ENCODE peak calls at places on chromosomes 6 and 20, in nine cellular contexts. H, T, G, F, W, X, R, B and L are unnamed samples.
A peak's percentile ranks its signal among the peaks of the same experiment; 100 is the strongest.

GRCh38 chr6:129351807-129352206 is 358.2 kb downstream of the ARHGAP18 start:
- DNase-seq in H (no peak), T (no peak), G (no peak), F (no peak), W (no peak), X (no peak), R (peak; percentile 21), B (no peak), L (no peak)

GRCh38 chr20:44856442-44856841 is 29.1 kb upstream of the YWHAB start:
- DNase-seq in H (no peak), T (no peak), G (no peak), F (no peak), W (no peak), X (no peak), R (no peak), B (no peak), L (no peak)

GRCh38 chr6:43957273-43957672 is 170.0 kb downstream of the MRPL14 start:
- DNase-seq in H (no peak), T (no peak), G (no peak), F (no peak), W (no peak), X (no peak), R (no peak), B (no peak), L (no peak)

GRCh38 chr20:56208121-56208520 is 40.4 kb upstream of the MC3R start:
- DNase-seq in H (no peak), T (no peak), G (no peak), F (no peak), W (no peak), X (no peak), R (no peak), B (no peak), L (no peak)

GRCh38 chr6:138159246-138159645 is 2.5 kb upstream of the ARFGEF3 start:
- DNase-seq in H (no peak), T (no peak), G (no peak), F (no peak), W (no peak), X (no peak), R (no peak), B (peak; percentile 11), L (no peak)

GRCh38 chr6:160071805-160072687 is 49.6 kb upstream of the SLC22A1 start:
- DNase-seq in H (no peak), T (no peak), G (no peak), F (no peak), W (no peak), X (peak; percentile 10), R (peak; percentile 23), B (peak; percentile 5), L (no peak)

GRCh38 chr6:130647221-130647620 is 180.0 kb upstream of the SMLR1 start:
- DNase-seq in H (no peak), T (no peak), G (peak; percentile 61), F (no peak), W (no peak), X (no peak), R (peak; percentile 28), B (no peak), L (no peak)

GRCh38 chr6:111566873-111567517 is 38.7 kb downstream of the TRAF3IP2 start:
- DNase-seq in H (peak; percentile 61), T (no peak), G (peak; percentile 53), F (no peak), W (no peak), X (peak; percentile 17), R (no peak), B (no peak), L (no peak)

GRCh38 chr6:21871831-21872230 is 278.3 kb downstream of the SOX4 start:
- DNase-seq in H (no peak), T (no peak), G (no peak), F (no peak), W (no peak), X (no peak), R (no peak), B (no peak), L (no peak)

GRCh38 chr6:105431226-105431625 is 28.3 kb upstream of the PREP start:
- DNase-seq in H (peak; percentile 38), T (no peak), G (no peak), F (no peak), W (no peak), X (no peak), R (peak; percentile 81), B (peak; percentile 66), L (no peak)

GRCh38 chr6:43248791-43249190 is 5.5 kb downstream of the TTBK1 start:
- DNase-seq in H (no peak), T (no peak), G (no peak), F (no peak), W (no peak), X (no peak), R (no peak), B (no peak), L (no peak)